ENCODE peak calls at places on chromosome 10, in nine cellular contexts. E, P, C, Y, Z, B, A, M and R are unnamed samples.

GRCh38 chr10:29957887-29958330 is 101.5 kb downstream of the JCAD start:
- DNase-seq in E (no peak), P (no peak), C (no peak), Y (no peak), Z (no peak), B (no peak), A (no peak), M (peak), R (no peak)

GRCh38 chr10:51718804-51719291 is 19.5 kb upstream of the CSTF2T start:
- DNase-seq in E (no peak), P (no peak), C (no peak), Y (no peak), Z (no peak), B (no peak), A (no peak), M (no peak), R (no peak)

GRCh38 chr10:122147731-122148130 is 123.4 kb upstream of the BTBD16 start:
- DNase-seq in E (no peak), P (no peak), C (no peak), Y (no peak), Z (no peak), B (no peak), A (no peak), M (no peak), R (no peak)

GRCh38 chr10:103905441-103905840 is 12.5 kb downstream of the STN1 start:
- DNase-seq in E (no peak), P (no peak), C (no peak), Y (no peak), Z (no peak), B (no peak), A (no peak), M (no peak), R (peak)

GRCh38 chr10:43868952-43869351 is 220.3 kb upstream of the ZNF32 start:
- DNase-seq in E (no peak), P (no peak), C (no peak), Y (no peak), Z (no peak), B (no peak), A (no peak), M (no peak), R (no peak)

GRCh38 chr10:127420138-127420684 is 128.9 kb upstream of the NPS start:
- DNase-seq in E (no peak), P (no peak), C (no peak), Y (no peak), Z (no peak), B (no peak), A (no peak), M (no peak), R (no peak)

GRCh38 chr10:48456361-48456804 is 148.5 kb downstream of the ARHGAP22 start:
- DNase-seq in E (no peak), P (no peak), C (no peak), Y (no peak), Z (no peak), B (no peak), A (peak), M (no peak), R (no peak)

GRCh38 chr10:6154566-6154965 is 48.2 kb upstream of the PFKFB3 start:
- DNase-seq in E (no peak), P (no peak), C (no peak), Y (no peak), Z (no peak), B (no peak), A (no peak), M (no peak), R (no peak)

GRCh38 chr10:120272350-120272749 is 184.7 kb upstream of the PLPP4 start:
- DNase-seq in E (no peak), P (no peak), C (no peak), Y (no peak), Z (no peak), B (no peak), A (no peak), M (no peak), R (no peak)

GRCh38 chr10:100970076-100970913 is 991 bp downstream of the SEMA4G start:
- DNase-seq in E (no peak), P (peak), C (no peak), Y (no peak), Z (no peak), B (peak), A (peak), M (no peak), R (peak)

GRCh38 chr10:57921140-57921539 is 346.6 kb downstream of the IPMK start:
- DNase-seq in E (no peak), P (no peak), C (no peak), Y (no peak), Z (no peak), B (no peak), A (no peak), M (no peak), R (no peak)

GRCh38 chr10:18400201-18400910 is 251.0 kb downstream of the NSUN6 start:
- DNase-seq in E (no peak), P (peak), C (peak), Y (peak), Z (no peak), B (no peak), A (no peak), M (peak), R (peak)

GRCh38 chr10:77263700-77264099 is 373.9 kb downstream of the KCNMA1 start:
- DNase-seq in E (no peak), P (no peak), C (no peak), Y (no peak), Z (no peak), B (no peak), A (no peak), M (no peak), R (no peak)

GRCh38 chr10:116469437-116469836 is 41.8 kb downstream of the PNLIPRP3 start:
- DNase-seq in E (no peak), P (no peak), C (no peak), Y (no peak), Z (no peak), B (no peak), A (no peak), M (no peak), R (no peak)

GRCh38 chr10:23172846-23173548 is 19.1 kb upstream of the PTF1A start:
- DNase-seq in E (no peak), P (peak), C (no peak), Y (no peak), Z (no peak), B (no peak), A (no peak), M (no peak), R (no peak)

GRCh38 chr10:132636358-132636757 is 98.8 kb downstream of the INPP5A start:
- DNase-seq in E (no peak), P (no peak), C (no peak), Y (no peak), Z (no peak), B (no peak), A (no peak), M (no peak), R (no peak)

GRCh38 chr10:13882112-13882711 is 295.4 kb downstream of the PRPF18 start:
- DNase-seq in E (no peak), P (no peak), C (no peak), Y (no peak), Z (no peak), B (no peak), A (peak), M (no peak), R (no peak)

GRCh38 chr10:120506674-120507073 is 49.6 kb downstream of the PLPP4 start:
- DNase-seq in E (no peak), P (no peak), C (no peak), Y (no peak), Z (no peak), B (no peak), A (no peak), M (no peak), R (no peak)

GRCh38 chr10:29797616-29798015 is 162.8 kb upstream of the SVIL start:
- DNase-seq in E (no peak), P (no peak), C (no peak), Y (no peak), Z (no peak), B (no peak), A (no peak), M (no peak), R (no peak)

GRCh38 chr10:71970331-71970730 is 6.1 kb downstream of the CHST3 start:
- DNase-seq in E (peak), P (no peak), C (no peak), Y (no peak), Z (no peak), B (no peak), A (no peak), M (no peak), R (no peak)

GRCh38 chr10:110491346-110491745 is 6.4 kb upstream of the DUSP5 start:
- DNase-seq in E (no peak), P (no peak), C (no peak), Y (no peak), Z (no peak), B (no peak), A (no peak), M (no peak), R (no peak)

GRCh38 chr10:122264442-122264841 is 6.7 kb upstream of the BTBD16 start:
- DNase-seq in E (no peak), P (no peak), C (no peak), Y (no peak), Z (no peak), B (no peak), A (no peak), M (no peak), R (no peak)

GRCh38 chr10:131862548-131862947 is 38.3 kb upstream of the PPP2R2D start:
- DNase-seq in E (no peak), P (no peak), C (no peak), Y (no peak), Z (no peak), B (no peak), A (no peak), M (no peak), R (no peak)

GRCh38 chr10:113496124-113496523 is 56.7 kb upstream of the HABP2 start:
- DNase-seq in E (no peak), P (no peak), C (no peak), Y (no peak), Z (no peak), B (no peak), A (no peak), M (no peak), R (no peak)